ENCODE peak calls at places on chromosomes 12 and 14, in five cellular contexts. A is Karpas-422; D is AG04450; S is CD8-positive, alpha-beta T cell; K is HCT116. W is an unnamed sample.

GRCh38 chr12:28035483-28035882 is 63.0 kb upstream of the PTHLH start:
- DNase-seq in D (no peak), K (no peak), S (no peak), A (no peak), W (no peak)

GRCh38 chr12:57278465-57279453 is 27.8 kb upstream of the STAC3 start:
- DNase-seq in D (no peak), A (no peak), S (no peak), K (no peak), W (no peak)

GRCh38 chr12:57894577-57895292 is 46.6 kb upstream of the ATP23 start:
- DNase-seq in K (no peak), A (no peak), D (no peak), S (no peak), W (no peak)

GRCh38 chr12:95790912-95791849 is 617 bp upstream of the NTN4 start:
- DNase-seq in A (no peak), S (no peak), D (no peak), K (no peak), W (no peak)

GRCh38 chr14:36068777-36069534 is 107.6 kb downstream of the PTCSC3 start:
- DNase-seq in A (no peak), S (no peak), K (no peak), D (no peak), W (no peak)

GRCh38 chr12:110301065-110301806 is 20.2 kb downstream of the ATP2A2 start:
- DNase-seq in D (no peak), A (no peak), S (no peak), K (no peak), W (no peak)

GRCh38 chr12:99027491-99027890 is 382.4 kb downstream of the APAF1 start:
- DNase-seq in K (no peak), S (no peak), D (no peak), A (no peak), W (no peak)

GRCh38 chr12:4518106-4518728 is 20.5 kb upstream of the RAD51AP1 start:
- DNase-seq in K (peak; percentile 16), A (no peak), D (peak; percentile 24), S (no peak), W (no peak)

GRCh38 chr12:95218852-95219171 is 1.2 kb downstream of the VEZT start:
- DNase-seq in S (no peak), D (no peak), K (no peak), A (peak; percentile 93), W (no peak)

GRCh38 chr14:64779472-64779871 is 75.2 kb downstream of the PLEKHG3 start:
- DNase-seq in S (no peak), A (no peak), D (no peak), K (no peak), W (no peak)

GRCh38 chr12:46300906-46301305 is 32.1 kb upstream of the SLC38A1 start:
- DNase-seq in D (no peak), S (no peak), A (no peak), K (no peak), W (no peak)

GRCh38 chr12:121860257-121860656 is 1.6 kb upstream of the HPD start:
- DNase-seq in A (no peak), D (no peak), K (no peak), S (no peak), W (no peak)

GRCh38 chr12:79886917-79887519 is 47.9 kb downstream of the PPP1R12A start:
- DNase-seq in A (peak; percentile 86), D (peak; percentile 11), K (peak; percentile 41), S (no peak), W (no peak)

GRCh38 chr14:58298880-58299664 is 717 bp downstream of the ARID4A start:
- DNase-seq in S (peak; percentile 37), D (no peak), K (no peak), A (peak; percentile 85), W (peak; percentile 34)

GRCh38 chr12:28893365-28893764 is 255.7 kb upstream of the FAR2 start:
- DNase-seq in S (no peak), D (no peak), K (no peak), A (no peak), W (no peak)

GRCh38 chr12:57631566-57632368 is 1.2 kb downstream of the B4GALNT1 start:
- DNase-seq in S (no peak), D (no peak), A (no peak), K (no peak), W (no peak)

GRCh38 chr12:113050808-113051207 is 5.7 kb upstream of the DTX1 start:
- DNase-seq in S (no peak), K (no peak), A (peak; percentile 75), D (no peak), W (no peak)

GRCh38 chr12:94109154-94109553 is 39.2 kb upstream of the PLXNC1 start:
- DNase-seq in K (no peak), S (no peak), A (no peak), D (peak; percentile 18), W (no peak)

GRCh38 chr12:47085815-47086252 is 6.1 kb upstream of the AMIGO2 start:
- DNase-seq in D (no peak), A (no peak), K (no peak), S (peak; percentile 34), W (no peak)

GRCh38 chr12:109433618-109434017 is 43.5 kb downstream of the KCTD10 start:
- DNase-seq in D (no peak), S (no peak), K (no peak), A (no peak), W (no peak)

GRCh38 chr12:58711968-58712367 is 208.3 kb downstream of the LRIG3 start:
- DNase-seq in D (peak; percentile 11), A (no peak), S (no peak), K (no peak), W (no peak)

GRCh38 chr12:118052324-118053070 is 8.5 kb downstream of the WSB2 start:
- DNase-seq in A (no peak), S (no peak), K (peak; percentile 97), D (peak; percentile 72), W (no peak)

GRCh38 chr12:14959916-14960315 is 1.5 kb downstream of the ARHGDIB start:
- DNase-seq in A (no peak), S (no peak), D (no peak), K (no peak), W (no peak)

GRCh38 chr14:55807536-55807935 is 227.5 kb downstream of the KTN1 start:
- DNase-seq in A (no peak), D (no peak), K (no peak), S (no peak), W (no peak)

GRCh38 chr14:92582706-92583452 is 69.3 kb downstream of the RIN3 start:
- DNase-seq in D (no peak), S (no peak), A (no peak), K (no peak), W (no peak)

GRCh38 chr12:17134315-17134714 is 528.4 kb upstream of the LMO3 start:
- DNase-seq in A (no peak), S (no peak), D (no peak), K (no peak), W (no peak)

GRCh38 chr12:40208707-40209106 is 16.1 kb upstream of the LRRK2 start:
- DNase-seq in S (no peak), D (no peak), A (no peak), K (no peak), W (no peak)

GRCh38 chr12:99975321-99975720 is 9.4 kb downstream of the ANKS1B start:
- DNase-seq in D (no peak), K (no peak), A (no peak), S (no peak), W (no peak)

GRCh38 chr12:82666830-82667229 is 19.9 kb upstream of the TMTC2 start:
- DNase-seq in S (no peak), D (no peak), A (no peak), K (no peak), W (no peak)

GRCh38 chr12:97006585-97006984 is 99.5 kb downstream of the NEDD1 start:
- DNase-seq in A (no peak), S (no peak), D (no peak), K (no peak), W (no peak)

GRCh38 chr14:70885343-70886014 is 21.8 kb upstream of the PCNX1 start:
- DNase-seq in S (no peak), D (no peak), A (peak; percentile 36), K (no peak), W (no peak)

GRCh38 chr12:659090-659683 is 4.1 kb downstream of the NINJ2 start:
- DNase-seq in A (peak; percentile 86), D (no peak), S (no peak), K (no peak), W (no peak)

GRCh38 chr14:53002576-53002975 is 51.7 kb upstream of the FERMT2 start:
- DNase-seq in A (peak; percentile 73), D (no peak), S (no peak), K (no peak), W (no peak)

GRCh38 chr12:93060666-93061413 is 131.7 kb upstream of the EEA1 start:
- DNase-seq in D (peak; percentile 34), K (no peak), A (no peak), S (no peak), W (no peak)

DNA sequence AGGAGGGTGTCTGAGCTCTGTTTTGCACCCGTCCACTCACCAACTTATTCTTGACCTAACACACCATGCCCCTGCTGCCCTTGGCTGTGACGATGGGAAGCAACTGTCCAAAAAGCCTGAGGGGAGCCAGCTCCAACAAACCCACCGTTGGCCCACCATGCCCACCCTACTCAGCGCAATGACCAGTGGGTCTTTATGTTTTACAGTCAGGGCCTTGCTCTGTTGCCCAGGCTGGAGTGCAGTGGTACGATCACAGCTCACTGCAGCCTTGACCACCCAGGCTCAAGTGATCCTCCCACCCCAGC is 160.3 kb downstream of the ZFP36L1 start:
- DNase-seq in D (no peak), A (no peak), K (no peak), S (no peak), W (no peak)
- H3K27ac ChIP-seq in D (no peak overlapping the region), A (no peak overlapping the region), K (no peak overlapping the region), S (no peak overlapping the region), W (peak overlapping the region; percentile 96)

DNA sequence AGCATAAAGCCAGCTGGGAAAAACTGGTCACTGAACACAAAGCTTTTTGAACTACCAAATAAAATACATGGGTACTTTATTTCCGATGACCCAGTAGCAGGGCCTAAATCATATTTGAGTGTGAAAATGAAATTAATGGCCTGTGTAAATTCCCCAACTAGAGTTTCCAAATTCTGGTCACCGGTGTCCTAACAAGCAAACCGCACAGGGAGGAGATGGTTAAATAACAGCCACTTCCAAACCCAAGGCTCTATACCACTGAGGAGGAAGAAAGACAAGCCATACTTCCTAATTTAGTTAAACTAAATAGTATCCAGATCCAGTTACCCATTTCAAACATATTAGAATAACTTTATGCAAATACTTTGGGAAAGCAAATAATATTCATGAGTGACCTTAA is 40.1 kb upstream of the DUSP6 start:
- DNase-seq in K (no peak), S (no peak), A (no peak), D (no peak), W (no peak)
- H3K27ac ChIP-seq in K (no peak overlapping the region), S (no peak overlapping the region), A (no peak overlapping the region), D (no peak overlapping the region), W (no peak overlapping the region)

GRCh38 chr12:116390656-116391335 is 113.3 kb upstream of the MED13L start:
- DNase-seq in S (no peak), A (no peak), D (no peak), K (no peak), W (no peak)

GRCh38 chr12:116389326-116389725 is 111.8 kb upstream of the MED13L start:
- DNase-seq in K (no peak), D (no peak), S (no peak), A (no peak), W (no peak)

GRCh38 chr12:116391501-116391900 is 114.0 kb upstream of the MED13L start:
- DNase-seq in D (no peak), K (no peak), A (no peak), S (no peak), W (no peak)

GRCh38 chr12:116392061-116392460 is 114.6 kb upstream of the MED13L start:
- DNase-seq in A (no peak), K (no peak), D (no peak), S (no peak), W (no peak)

GRCh38 chr12:116389990-116390655 is 112.6 kb upstream of the MED13L start:
- DNase-seq in D (peak; percentile 85), K (peak; percentile 31), S (no peak), A (no peak), W (peak; percentile 13)
- H3K27ac ChIP-seq in D (peak overlapping the region; percentile 53), K (no peak overlapping the region), S (no peak overlapping the region), A (no peak overlapping the region), W (no peak overlapping the region)

GRCh38 chr14:100706200-100706599 is 20.5 kb upstream of the DLK1 start:
- DNase-seq in K (no peak), A (no peak), S (no peak), D (no peak), W (no peak)
- H3K27ac ChIP-seq in K (no peak overlapping the region), A (no peak overlapping the region), S (no peak overlapping the region), D (no peak overlapping the region), W (no peak overlapping the region)

W was measured in caudate nucleus.